ENCODE peak calls at places on chromosomes 3 and 15, in five cellular contexts. S is AG04450, V is WTC11, M is brain microvascular endothelial cell, Y is AG09319. K is an unnamed sample.

GRCh38 chr15:49900036-49900435 is 219.0 kb downstream of the ATP8B4 start:
- DNase-seq in S (no peak), V (no peak), M (no peak), Y (no peak), K (no peak)

GRCh38 chr15:90968434-90968833 is 13.8 kb downstream of the RCCD1 start:
- DNase-seq in S (no peak), V (no peak), M (no peak), Y (no peak), K (no peak)

GRCh38 chr3:113277886-113278598 is 66.7 kb downstream of the BOC start:
- DNase-seq in S (no peak), V (no peak), M (no peak), Y (no peak), K (no peak)

GRCh38 chr3:87691109-87691508 is 367.7 kb downstream of the CGGBP1 start:
- DNase-seq in S (no peak), V (no peak), M (peak; percentile 3), Y (no peak), K (peak; percentile 24)

GRCh38 chr15:35427091-35427490 is 118.9 kb downstream of the DPH6 start:
- DNase-seq in S (peak; percentile 27), V (no peak), M (peak; percentile 58), Y (peak; percentile 30), K (peak; percentile 60)

GRCh38 chr3:111072016-111072891 is 638 bp downstream of the NECTIN3 start:
- DNase-seq in S (no peak), V (peak; percentile 51), M (peak; percentile 31), Y (no peak), K (peak; percentile 7)

GRCh38 chr3:52763466-52763865 is 7.3 kb downstream of the NEK4 start:
- DNase-seq in S (no peak), V (no peak), M (no peak), Y (no peak), K (no peak)

GRCh38 chr3:112042842-112043280 is 8.3 kb downstream of the TMPRSS7 start:
- DNase-seq in S (no peak), V (no peak), M (no peak), Y (no peak), K (no peak)

GRCh38 chr3:139505829-139506386 is 29.6 kb upstream of the RBP2 start:
- DNase-seq in S (no peak), V (no peak), M (no peak), Y (no peak), K (no peak)

GRCh38 chr3:69451594-69451993 is 65.7 kb upstream of the FRMD4B start:
- DNase-seq in S (no peak), V (no peak), M (no peak), Y (no peak), K (no peak)

GRCh38 chr15:85760531-85761371 is 34.0 kb downstream of the KLHL25 start:
- DNase-seq in S (no peak), V (no peak), M (no peak), Y (no peak), K (no peak)
- TF ChIP-seq CTCF in S (no peak), V (no peak), M (peak; percentile 45), Y (no peak), K (no peak)

GRCh38 chr3:165210132-165210531 is 13.9 kb upstream of the SLITRK3 start:
- DNase-seq in S (no peak), V (no peak), M (no peak), Y (no peak), K (peak; percentile 2)
- TF ChIP-seq CTCF in S (peak; percentile 42), V (no peak), M (peak; percentile 51), Y (peak; percentile 8), K (peak; percentile 66)

GRCh38 chr3:13229291-13229949 is 156.2 kb upstream of the IQSEC1 start:
- DNase-seq in S (no peak), V (peak; percentile 65), M (peak; percentile 3), Y (no peak), K (peak; percentile 13)
- TF ChIP-seq CTCF in S (peak; percentile 29), V (peak; percentile 20), M (peak; percentile 63), Y (peak; percentile 4), K (peak; percentile 47)

DNA sequence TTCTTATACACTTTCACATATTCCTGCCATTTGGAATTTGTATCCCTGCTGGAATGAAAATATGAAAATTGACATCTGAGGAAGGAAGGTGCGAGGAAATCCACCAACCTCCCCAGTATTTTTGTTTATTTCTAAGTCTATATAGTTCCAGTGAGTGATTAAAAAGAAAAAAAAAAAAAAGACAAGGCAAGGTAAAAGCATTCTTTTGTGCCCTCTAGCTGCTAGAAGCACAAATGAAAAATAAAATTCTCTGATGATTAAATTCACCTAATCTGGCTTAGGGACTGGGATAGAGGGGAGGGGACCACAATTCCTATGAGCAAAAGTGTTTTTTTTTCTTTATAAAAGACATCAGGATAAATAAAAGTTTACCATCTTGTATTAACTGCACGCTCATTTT is 370.9 kb downstream of the NR2F2 start:
- DNase-seq in S (no peak), V (no peak), M (no peak), Y (no peak), K (no peak)
- TF ChIP-seq CTCF in S (no peak), V (no peak), M (no peak), Y (no peak), K (no peak)

DNA sequence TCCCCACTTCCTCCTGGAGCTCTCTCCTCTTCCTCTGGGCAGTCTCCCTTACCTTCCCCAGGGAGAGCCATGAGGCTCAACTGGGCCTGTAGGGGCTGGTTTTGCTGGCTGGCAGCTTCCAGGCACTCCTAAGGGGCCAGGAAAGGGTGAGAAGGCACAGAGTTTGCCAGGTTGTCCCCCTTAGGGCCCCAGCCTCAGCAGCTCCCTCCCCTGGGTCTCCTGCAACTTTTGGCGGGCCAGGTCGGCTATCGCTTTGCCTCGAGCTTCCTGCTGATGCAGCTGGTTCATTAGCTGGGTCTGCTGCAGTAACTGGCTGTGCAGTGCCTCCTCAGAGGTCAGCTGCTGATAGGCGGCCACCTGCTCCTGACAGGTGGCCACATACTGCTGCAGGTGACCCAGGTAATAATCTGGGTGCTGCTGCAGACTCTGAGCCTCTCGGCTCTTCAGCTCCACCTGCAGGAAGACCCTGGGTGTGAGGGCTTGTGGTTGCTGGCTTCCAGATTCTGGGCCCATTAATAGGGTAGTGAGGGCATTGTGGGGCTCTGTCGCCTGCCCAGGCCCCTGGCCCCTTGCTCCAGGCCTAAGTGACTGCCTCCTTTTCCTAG is 29.7 kb upstream of the OR4F6 start:
- DNase-seq in S (no peak), V (peak; percentile 69), M (no peak), Y (no peak), K (no peak)
- TF ChIP-seq CTCF in S (no peak), V (peak; percentile 11), M (peak; percentile 41), Y (no peak), K (peak; percentile 28)

GRCh38 chr3:127662051-127662469 is 10.7 kb upstream of the ABTB1 start:
- DNase-seq in S (no peak), V (no peak), M (no peak), Y (no peak), K (no peak)
- TF ChIP-seq CTCF in S (no peak), V (no peak), M (no peak), Y (no peak), K (no peak)